ENCODE peak calls at places on chromosomes 7 and 10, in four cellular contexts. U is AG08395; B is caudate nucleus; V is central memory CD4-positive, alpha-beta T cell. W is an unnamed sample.

GRCh38 chr7:29330136-29330535 is 135.6 kb downstream of the CHN2 start:
- DNase-seq in U (no peak), B (no peak), V (no peak), W (no peak)

GRCh38 chr10:73956476-73957338 is 41.2 kb upstream of the VCL start:
- DNase-seq in U (no peak), B (no peak), V (peak), W (peak)

GRCh38 chr7:26397326-26397725 is 105.7 kb downstream of the SNX10 start:
- DNase-seq in U (no peak), B (no peak), V (no peak), W (no peak)

GRCh38 chr7:76047305-76047810 is 442 bp downstream of the STYXL1 start:
- DNase-seq in U (peak), B (no peak), V (peak), W (peak)

GRCh38 chr7:55549457-55549856 is 22.8 kb downstream of the VOPP1 start:
- DNase-seq in U (no peak), B (no peak), V (no peak), W (no peak)

GRCh38 chr7:20114463-20114862 is 102.7 kb downstream of the MACC1 start:
- DNase-seq in U (peak), B (no peak), V (no peak), W (no peak)

GRCh38 chr7:130560972-130561371 is 69.1 kb downstream of the MEST start:
- DNase-seq in U (peak), B (no peak), V (no peak), W (no peak)

GRCh38 chr7:103446046-103446520 is at the start of gene SLC26A5:
- DNase-seq in U (no peak), B (no peak), V (no peak), W (no peak)

GRCh38 chr7:28036748-28037147 is 143.8 kb downstream of the JAZF1 start:
- DNase-seq in U (no peak), B (no peak), V (no peak), W (no peak)

GRCh38 chr7:84975586-84976185 is 211.2 kb downstream of the SEMA3D start:
- DNase-seq in U (peak), B (no peak), V (no peak), W (no peak)

GRCh38 chr7:90582164-90582563 is 14.0 kb upstream of the CDK14 start:
- DNase-seq in U (no peak), B (no peak), V (no peak), W (no peak)

GRCh38 chr10:71141528-71141927 is 70.8 kb upstream of the UNC5B start:
- DNase-seq in U (no peak), B (no peak), V (no peak), W (no peak)

GRCh38 chr10:27759483-27760281 is 14.1 kb upstream of the MKX start:
- DNase-seq in U (no peak), B (no peak), V (no peak), W (no peak)

GRCh38 chr10:72736176-72736795 is 44.3 kb downstream of the MCU start:
- DNase-seq in U (peak), B (no peak), V (no peak), W (no peak)

GRCh38 chr7:138773817-138774216 is 24.0 kb upstream of the TMEM213 start:
- DNase-seq in U (no peak), B (no peak), V (no peak), W (no peak)

GRCh38 chr7:897771-898376 is 21.5 kb downstream of the GET4 start:
- DNase-seq in U (no peak), B (no peak), V (no peak), W (no peak)

GRCh38 chr7:149257146-149257545 is 4.8 kb upstream of the ZNF783 start:
- DNase-seq in U (no peak), B (no peak), V (no peak), W (no peak)

GRCh38 chr7:922334-923107 is 32.0 kb downstream of the ADAP1 start:
- DNase-seq in U (no peak), B (no peak), V (no peak), W (no peak)

GRCh38 chr10:7287377-7287776 is 123.5 kb downstream of the SFMBT2 start:
- DNase-seq in U (no peak), B (no peak), V (no peak), W (no peak)

GRCh38 chr10:91378061-91378460 is 32.1 kb upstream of the HECTD2 start:
- DNase-seq in U (no peak), B (no peak), V (peak), W (peak)

GRCh38 chr10:52623761-52624160 is 148.8 kb downstream of the MBL2 start:
- DNase-seq in U (no peak), B (no peak), V (no peak), W (no peak)

GRCh38 chr10:76116523-76116922 is 685.1 kb downstream of the LRMDA start:
- DNase-seq in U (no peak), B (no peak), V (no peak), W (no peak)

GRCh38 chr10:15363031-15363430 is 8.1 kb downstream of the FAM171A1 start:
- DNase-seq in U (peak), B (no peak), V (no peak), W (no peak)

GRCh38 chr10:117499248-117500105 is 43.1 kb upstream of the EMX2 start:
- DNase-seq in U (peak), B (no peak), V (no peak), W (no peak)

W was measured in T-cell.